ENCODE peak calls at places on chromosome 16, in nine cellular contexts. H is T1000, V is MCF 10A, P is NCI-H446, F is KBM-7, I is mucosa of descending colon, E is ELR, U is upper lobe of right lung, X is IMR-90. J is an unnamed sample.

GRCh38 chr16:78571880-78572279 is 472.4 kb downstream of the WWOX start:
- DNase-seq in H (no peak), V (no peak), P (no peak), F (no peak), I (no peak), E (no peak), U (no peak), X (no peak), J (peak; percentile 80)

GRCh38 chr16:77896357-77896972 is 108.1 kb downstream of the VAT1L start:
- DNase-seq in H (no peak), V (no peak), P (no peak), F (peak; percentile 3), I (no peak), E (no peak), U (no peak), X (no peak), J (no peak)

GRCh38 chr16:89363621-89364393 is 126.6 kb downstream of the ANKRD11 start:
- DNase-seq in H (no peak), V (peak; percentile 75), P (no peak), F (peak; percentile 71), I (no peak), E (peak; percentile 87), U (peak; percentile 72), X (peak; percentile 86), J (peak; percentile 84)

GRCh38 chr16:502179-502943 is 25.2 kb upstream of the CAPN15 start:
- DNase-seq in H (no peak), V (no peak), P (no peak), F (no peak), I (peak; percentile 74), E (no peak), U (no peak), X (no peak), J (no peak)

GRCh38 chr16:74724820-74725549 is 24.3 kb upstream of the MLKL start:
- DNase-seq in H (peak; percentile 58), V (peak; percentile 68), P (no peak), F (no peak), I (no peak), E (peak; percentile 86), U (no peak), X (peak; percentile 82), J (no peak)

GRCh38 chr16:48369765-48370164 is 15.4 kb downstream of the SIAH1 start:
- DNase-seq in H (no peak), V (no peak), P (no peak), F (no peak), I (no peak), E (no peak), U (no peak), X (no peak), J (no peak)

GRCh38 chr16:84756830-84757229 is 57.0 kb downstream of the USP10 start:
- DNase-seq in H (no peak), V (no peak), P (no peak), F (no peak), I (no peak), E (no peak), U (no peak), X (no peak), J (no peak)

GRCh38 chr16:86635181-86635580 is 56.8 kb downstream of the FOXL1 start:
- DNase-seq in H (no peak), V (no peak), P (no peak), F (no peak), I (no peak), E (no peak), U (no peak), X (no peak), J (peak; percentile 4)

GRCh38 chr16:80804451-80805383 is at the start of gene CDYL2:
- DNase-seq in H (no peak), V (peak; percentile 11), P (no peak), F (no peak), I (peak; percentile 55), E (peak; percentile 46), U (peak; percentile 79), X (peak; percentile 2), J (peak; percentile 31)

GRCh38 chr16:81036751-81037350 is 1.2 kb downstream of the ATMIN start:
- DNase-seq in H (no peak), V (no peak), P (no peak), F (peak; percentile 11), I (no peak), E (peak; percentile 30), U (no peak), X (no peak), J (peak; percentile 40)

GRCh38 chr16:55944377-55944802 is 69.2 kb upstream of the CES5A start:
- DNase-seq in H (peak; percentile 34), V (peak; percentile 70), P (peak; percentile 70), F (peak; percentile 55), I (no peak), E (peak; percentile 60), U (no peak), X (peak; percentile 55), J (peak; percentile 60)

GRCh38 chr16:10033561-10033960 is 148.7 kb downstream of the GRIN2A start:
- DNase-seq in H (no peak), V (no peak), P (no peak), F (no peak), I (no peak), E (no peak), U (no peak), X (no peak), J (no peak)

GRCh38 chr16:89549007-89549700 is 11.3 kb upstream of the RPL13 start:
- DNase-seq in H (no peak), V (no peak), P (no peak), F (no peak), I (no peak), E (no peak), U (no peak), X (no peak), J (no peak)

GRCh38 chr16:57476546-57477410 is 9.5 kb downstream of the DOK4 start:
- DNase-seq in H (no peak), V (no peak), P (no peak), F (no peak), I (peak; percentile 28), E (no peak), U (no peak), X (no peak), J (no peak)

GRCh38 chr16:67486805-67487204 is 3.5 kb upstream of the AGRP start:
- DNase-seq in H (no peak), V (peak; percentile 20), P (no peak), F (no peak), I (no peak), E (peak; percentile 42), U (no peak), X (no peak), J (no peak)

GRCh38 chr16:56281256-56281805 is 90.0 kb downstream of the GNAO1 start:
- DNase-seq in H (no peak), V (peak; percentile 31), P (no peak), F (peak; percentile 4), I (no peak), E (peak; percentile 54), U (no peak), X (no peak), J (no peak)

GRCh38 chr16:85446846-85447656 is 166.1 kb upstream of the GSE1 start:
- DNase-seq in H (no peak), V (no peak), P (no peak), F (no peak), I (peak; percentile 81), E (no peak), U (no peak), X (no peak), J (no peak)

GRCh38 chr16:80041399-80041798 is 440.9 kb upstream of the MAF start:
- DNase-seq in H (no peak), V (no peak), P (no peak), F (no peak), I (no peak), E (no peak), U (no peak), X (no peak), J (no peak)

GRCh38 chr16:54945063-54945462 is 14.4 kb downstream of the IRX5 start:
- DNase-seq in H (no peak), V (no peak), P (no peak), F (no peak), I (no peak), E (no peak), U (no peak), X (no peak), J (no peak)

GRCh38 chr16:87210949-87211348 is 106.2 kb downstream of the C16orf95 start:
- DNase-seq in H (no peak), V (peak; percentile 58), P (no peak), F (no peak), I (no peak), E (peak; percentile 66), U (no peak), X (peak; percentile 45), J (no peak)

GRCh38 chr16:27690604-27691003 is 140.7 kb downstream of the KATNIP start:
- DNase-seq in H (no peak), V (peak; percentile 9), P (peak; percentile 5), F (peak; percentile 25), I (no peak), E (peak; percentile 61), U (peak; percentile 57), X (peak; percentile 5), J (peak; percentile 38)

GRCh38 chr16:73878616-73879015 is 418.0 kb upstream of the PSMD7 start:
- DNase-seq in H (no peak), V (peak; percentile 64), P (peak; percentile 70), F (peak; percentile 50), I (no peak), E (peak; percentile 64), U (no peak), X (peak; percentile 76), J (peak; percentile 75)

GRCh38 chr16:27367463-27368357 is 34.3 kb upstream of the IL21R start:
- DNase-seq in H (peak; percentile 64), V (peak; percentile 78), P (peak; percentile 61), F (peak; percentile 97), I (peak; percentile 92), E (peak; percentile 81), U (peak; percentile 89), X (peak; percentile 63), J (peak; percentile 72)

GRCh38 chr16:75376475-75376907 is 56.8 kb downstream of the CFDP1 start:
- DNase-seq in H (no peak), V (peak; percentile 70), P (no peak), F (no peak), I (no peak), E (no peak), U (no peak), X (no peak), J (no peak)

GRCh38 chr16:86681440-86681838 is 103.1 kb downstream of the FOXL1 start:
- DNase-seq in H (no peak), V (no peak), P (no peak), F (no peak), I (no peak), E (no peak), U (no peak), X (no peak), J (no peak)

GRCh38 chr16:3515897-3516296 is 15.1 kb downstream of the CLUAP1 start:
- DNase-seq in H (no peak), V (no peak), P (no peak), F (no peak), I (no peak), E (no peak), U (no peak), X (no peak), J (no peak)

GRCh38 chr16:78183886-78184553 is 84.6 kb downstream of the WWOX start:
- DNase-seq in H (no peak), V (no peak), P (no peak), F (no peak), I (no peak), E (no peak), U (no peak), X (no peak), J (peak; percentile 36)

GRCh38 chr16:74743668-74744299 is 30.8 kb downstream of the FA2H start:
- DNase-seq in H (peak; percentile 82), V (peak; percentile 94), P (no peak), F (no peak), I (peak; percentile 90), E (peak; percentile 90), U (peak; percentile 82), X (peak; percentile 79), J (peak; percentile 80)

GRCh38 chr16:17744903-17745581 is 274.3 kb upstream of the XYLT1 start:
- DNase-seq in H (no peak), V (no peak), P (no peak), F (no peak), I (no peak), E (no peak), U (no peak), X (no peak), J (no peak)

GRCh38 chr16:11673091-11674000 is 5.1 kb downstream of the SNN start:
- DNase-seq in H (no peak), V (no peak), P (peak; percentile 10), F (no peak), I (no peak), E (no peak), U (no peak), X (no peak), J (no peak)

GRCh38 chr16:87764600-87765472 is 950 bp downstream of the KLHDC4 start:
- DNase-seq in H (no peak), V (no peak), P (no peak), F (no peak), I (no peak), E (no peak), U (no peak), X (no peak), J (no peak)

J was measured in fibroblast of villous mesenchyme.